ENCODE peak calls at places on chromosomes 3 and 15, in four cellular contexts. D is coronary artery, M is fibroblast of lung, G is kidney epithelial cell. O is an unnamed sample.

GRCh38 chr3:195123196-195123805 is 147.7 kb downstream of the XXYLT1 start:
- DNase-seq in D (no peak), G (no peak), M (peak; percentile 63), O (no peak)

GRCh38 chr15:56234804-56235203 is 8.9 kb downstream of the RFX7 start:
- DNase-seq in G (no peak), M (no peak), D (no peak), O (peak; percentile 71)

GRCh38 chr15:48507416-48508065 is 138.0 kb downstream of the FBN1 start:
- DNase-seq in D (no peak), G (peak; percentile 16), M (peak; percentile 59), O (peak; percentile 90)

GRCh38 chr3:179797192-179797591 is 144.4 kb downstream of the USP13 start:
- DNase-seq in M (no peak), G (no peak), D (no peak), O (no peak)

GRCh38 chr3:196322-197153 is at the start of gene CHL1:
- DNase-seq in M (no peak), G (no peak), D (no peak), O (no peak)

GRCh38 chr15:61199681-61200080 is 29.4 kb downstream of the RORA start:
- DNase-seq in D (no peak), G (no peak), M (no peak), O (no peak)

GRCh38 chr15:68380456-68380855 is 51.5 kb downstream of the ITGA11 start:
- DNase-seq in G (no peak), M (no peak), D (peak; percentile 46), O (no peak)

GRCh38 chr15:53034767-53035245 is 244.7 kb upstream of the ONECUT1 start:
- DNase-seq in M (no peak), G (no peak), D (no peak), O (no peak)

GRCh38 chr3:190142041-190142440 is 21.3 kb upstream of the P3H2 start:
- DNase-seq in G (no peak), M (no peak), D (no peak), O (no peak)

GRCh38 chr3:4709336-4709735 is 216.2 kb downstream of the ITPR1 start:
- DNase-seq in M (no peak), G (no peak), D (no peak), O (peak; percentile 30)

GRCh38 chr3:56683122-56683817 is at the start of gene TASOR:
- DNase-seq in M (peak; percentile 72), G (no peak), D (peak; percentile 87), O (peak; percentile 84)

GRCh38 chr15:39028069-39028468 is 463.5 kb upstream of the RASGRP1 start:
- DNase-seq in G (peak; percentile 19), M (peak; percentile 76), D (no peak), O (peak; percentile 18)

GRCh38 chr3:120749843-120750242 is 7.3 kb downstream of the GTF2E1 start:
- DNase-seq in G (no peak), M (no peak), D (no peak), O (peak; percentile 13)

GRCh38 chr3:150577854-150578253 is 25.3 kb upstream of the SELENOT start:
- DNase-seq in M (no peak), G (no peak), D (no peak), O (peak; percentile 43)
- TF ChIP-seq CTCF in M (no peak), G (no peak), D (no peak), O (no peak)

DNA sequence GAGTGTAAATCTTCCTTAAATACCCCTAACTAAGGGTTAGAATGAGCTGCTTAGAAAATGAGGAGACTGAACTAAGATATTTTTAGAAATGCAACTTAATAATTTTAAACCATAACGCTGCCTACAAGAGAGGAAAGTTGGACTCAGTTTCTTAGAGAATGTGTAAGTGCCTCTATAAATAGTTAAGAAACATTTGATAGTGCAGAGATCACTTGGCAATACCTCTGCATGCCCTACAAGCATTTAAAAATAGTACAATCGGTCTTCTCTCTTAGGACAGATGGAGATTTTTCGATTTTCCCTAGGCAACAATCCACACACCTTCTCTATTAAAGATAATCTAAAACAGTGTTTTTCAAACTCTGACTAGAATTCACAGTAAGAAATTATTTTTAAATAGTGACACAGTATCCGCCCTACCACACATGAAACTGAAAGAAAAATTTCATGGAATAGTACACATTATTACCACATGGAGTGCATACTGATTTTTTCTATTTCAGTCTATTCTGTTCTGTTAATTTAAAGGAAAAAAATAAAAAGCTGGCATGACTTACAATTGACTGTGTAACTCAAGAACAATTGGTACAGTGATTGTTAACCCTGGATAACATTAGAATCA is 83.2 kb downstream of the GADL1 start:
- DNase-seq in D (no peak), G (no peak), M (no peak), O (peak; percentile 5)
- H3K4me3 ChIP-seq in D (peak overlapping the region; percentile 34), G (no peak overlapping the region), M (peak overlapping the region; percentile 6), O (no peak overlapping the region)

GRCh38 chr15:78319588-78319987 is 20.2 kb upstream of the SKIC8 start:
- DNase-seq in D (no peak), G (no peak), M (no peak), O (no peak)

GRCh38 chr15:78316211-78317077 is 17.0 kb upstream of the SKIC8 start:
- DNase-seq in M (no peak), D (no peak), G (no peak), O (no peak)

GRCh38 chr15:78315686-78316085 is 16.3 kb upstream of the SKIC8 start:
- DNase-seq in D (no peak), G (no peak), M (no peak), O (peak; percentile 42)

GRCh38 chr15:78320173-78320572 is 20.0 kb upstream of the CRABP1 start:
- DNase-seq in G (no peak), M (no peak), D (no peak), O (no peak)

DNA sequence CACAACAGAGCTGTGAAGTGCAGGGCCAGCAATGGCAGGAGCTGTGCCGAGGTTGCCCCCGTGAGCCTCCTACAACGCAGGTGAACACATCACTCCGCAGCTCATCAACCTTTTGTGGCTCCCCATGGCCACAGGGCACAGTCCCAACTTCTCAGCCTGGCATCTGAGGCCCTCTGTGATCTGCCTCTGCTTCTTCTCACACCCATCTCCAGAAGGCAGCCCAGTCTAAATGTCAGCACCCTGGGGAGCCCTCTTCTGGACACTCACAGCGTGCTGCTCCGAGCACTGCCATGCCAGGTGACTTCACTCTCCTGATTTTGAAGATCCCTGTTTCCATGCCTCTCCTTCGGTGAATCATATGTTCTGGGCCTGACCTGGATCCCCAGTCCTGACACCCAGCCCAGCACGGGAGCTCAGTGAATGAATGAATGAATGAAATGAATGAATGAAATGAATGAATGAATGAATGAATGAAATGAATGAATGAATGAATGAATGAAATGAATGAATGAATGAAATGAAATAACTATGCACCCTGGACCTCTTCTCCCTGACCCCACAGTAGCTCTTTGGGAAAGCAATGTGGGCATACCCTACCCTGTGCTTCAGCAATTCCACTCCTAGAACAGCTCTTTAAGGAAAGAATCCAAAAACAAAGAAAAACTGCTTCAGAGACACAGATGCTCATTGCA is 17.9 kb upstream of the SKIC8 start:
- DNase-seq in M (no peak), G (no peak), D (no peak), O (no peak)
- TF ChIP-seq CTCF in M (no peak), G (peak; percentile 11), D (no peak), O (peak; percentile 37)

GRCh38 chr15:63513728-63514127 is 9.3 kb downstream of the USP3 start:
- DNase-seq in D (no peak), G (no peak), M (no peak), O (no peak)

GRCh38 chr15:63512148-63512547 is 7.8 kb downstream of the USP3 start:
- DNase-seq in M (no peak), G (no peak), D (no peak), O (no peak)

GRCh38 chr15:63513271-63513670 is 8.9 kb downstream of the USP3 start:
- DNase-seq in M (no peak), D (no peak), G (no peak), O (no peak)

GRCh38 chr15:63517202-63517601 is 12.8 kb downstream of the USP3 start:
- DNase-seq in G (no peak), M (no peak), D (no peak), O (no peak)

DNA sequence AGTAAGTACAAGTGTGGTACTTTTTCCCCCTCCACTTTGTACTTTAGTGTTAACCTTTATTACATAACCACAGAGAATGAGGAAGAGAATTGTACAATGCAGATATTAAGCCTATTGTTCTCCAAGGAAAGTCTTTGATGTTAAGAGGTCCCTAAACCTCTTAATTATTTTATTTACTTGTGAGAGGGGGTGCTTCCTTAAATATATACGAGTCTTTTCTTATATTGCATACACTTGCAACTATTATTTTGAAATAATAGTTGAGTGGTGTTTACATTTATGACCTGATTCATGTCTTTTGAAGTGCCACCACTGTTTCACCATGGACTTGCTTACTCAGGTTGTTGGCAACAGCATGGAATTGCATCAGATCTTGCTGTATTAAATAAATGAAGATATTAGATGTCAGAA is 10.1 kb downstream of the USP3 start:
- DNase-seq in M (peak; percentile 75), D (no peak), G (no peak), O (peak; percentile 85)
- H3K4me3 ChIP-seq in M (no peak overlapping the region), D (no peak overlapping the region), G (no peak overlapping the region), O (no peak overlapping the region)

GRCh38 chr15:74178326-74179100 is 5.0 kb downstream of the ISLR start:
- DNase-seq in M (no peak), G (no peak), D (no peak), O (no peak)

GRCh38 chr15:74182131-74182530 is 8.6 kb downstream of the ISLR start:
- DNase-seq in G (no peak), M (no peak), D (no peak), O (no peak)

GRCh38 chr15:74179101-74179841 is 5.8 kb downstream of the ISLR start:
- DNase-seq in G (no peak), D (peak; percentile 96), M (peak; percentile 96), O (peak; percentile 96)

GRCh38 chr15:74180689-74181602 is 7.4 kb downstream of the ISLR start:
- DNase-seq in D (no peak), G (no peak), M (no peak), O (no peak)

DNA sequence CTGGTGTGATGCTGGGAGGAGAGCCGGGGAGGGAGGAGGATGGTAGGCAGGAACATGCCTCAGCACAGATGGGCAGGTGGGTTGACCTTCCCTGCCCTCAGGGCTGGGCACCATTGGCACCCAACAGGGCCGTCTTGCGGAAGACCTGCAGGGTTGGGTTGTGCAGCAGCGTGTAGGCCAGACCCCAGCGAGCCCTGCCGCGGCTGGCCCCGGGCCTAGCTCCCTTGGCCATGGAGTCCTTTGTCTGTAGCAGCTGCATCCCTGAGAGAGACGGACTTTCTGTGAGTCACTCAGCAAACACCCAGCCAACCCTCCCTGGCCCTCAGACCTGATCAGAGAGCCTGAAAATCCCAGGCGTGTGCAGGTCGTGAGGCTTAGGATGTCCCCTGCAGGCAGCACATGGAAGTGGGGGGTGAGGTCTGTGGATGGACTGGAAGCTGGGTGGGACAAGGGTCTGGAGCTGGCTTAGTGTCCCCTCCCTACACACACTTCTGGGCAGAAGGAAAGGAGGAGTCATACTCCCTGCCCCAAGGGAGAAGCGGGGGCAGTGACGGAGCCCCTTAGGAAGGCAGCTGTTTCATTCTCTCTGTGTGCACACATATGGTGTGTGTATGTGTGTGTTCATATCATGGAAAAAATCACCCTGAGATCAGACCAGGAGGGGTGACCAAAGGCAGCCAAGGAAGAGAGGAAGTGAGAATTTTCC is 6.6 kb downstream of the ISLR start:
- DNase-seq in G (no peak), M (peak; percentile 81), D (no peak), O (peak; percentile 83)
- TF ChIP-seq CTCF in G (peak; percentile 33), M (no peak), D (no peak), O (peak; percentile 47)